ENCODE peak calls at places on chromosomes 11 and 22, in nine cellular contexts. B is A549; Y is EL; H is activated CD4-positive, CD25-positive, alpha-beta regulatory T cell; E is stimulated activated CD4-positive, alpha-beta T cell treated with anti-CD3 and anti-CD28 coated beads, Interleukin-2, amount 100 ng/mL, for 48 hours; A is mesendoderm; X is psoas muscle; Q is transverse colon; Z is brain microvascular endothelial cell. R is an unnamed sample.

GRCh38 chr11:10778217-10778970 is 27.3 kb downstream of the CTR9 start:
- DNase-seq in E (no peak), A (no peak), Q (no peak), B (no peak), H (no peak), Z (peak; percentile 95), Y (peak; percentile 85), X (peak; percentile 76), R (no peak)

GRCh38 chr22:42371112-42371900 is 60.9 kb downstream of the NFAM1 start:
- DNase-seq in E (no peak), Y (no peak), Z (no peak), H (no peak), B (no peak), X (no peak), Q (no peak), A (no peak), R (no peak)

GRCh38 chr22:28112548-28113043 is 193.5 kb upstream of the PITPNB start:
- DNase-seq in Y (peak; percentile 38), Q (no peak), A (peak; percentile 89), B (no peak), Z (peak; percentile 45), E (no peak), H (no peak), X (peak; percentile 59), R (peak; percentile 10)

GRCh38 chr11:4087551-4087950 is 7.0 kb upstream of the RRM1 start:
- DNase-seq in Y (peak; percentile 49), E (no peak), A (peak; percentile 64), H (no peak), B (peak; percentile 11), Q (no peak), X (no peak), Z (no peak), R (no peak)

GRCh38 chr11:107769189-107769588 is 57.3 kb upstream of the SLN start:
- DNase-seq in Q (no peak), X (no peak), Y (peak; percentile 47), Z (peak; percentile 81), H (no peak), A (no peak), B (no peak), E (no peak), R (no peak)

GRCh38 chr11:3642071-3642951 is 519 bp upstream of the ART5 start:
- DNase-seq in Y (peak; percentile 88), X (peak; percentile 86), H (peak; percentile 14), E (peak; percentile 64), Z (peak; percentile 70), Q (peak; percentile 74), A (peak; percentile 97), B (peak; percentile 77), R (peak; percentile 83)

GRCh38 chr22:27875951-27876350 is 43.1 kb downstream of the PITPNB start:
- DNase-seq in X (no peak), E (no peak), A (no peak), B (no peak), H (no peak), Z (no peak), Y (no peak), Q (no peak), R (no peak)

GRCh38 chr11:93000511-93001476 is 31.3 kb downstream of the MTNR1B start:
- DNase-seq in H (no peak), A (no peak), Z (peak; percentile 63), E (no peak), X (no peak), B (peak; percentile 48), Q (no peak), Y (peak; percentile 91), R (peak; percentile 30)

GRCh38 chr11:61531033-61531432 is 22.5 kb downstream of the LRRC10B start:
- DNase-seq in Y (no peak), A (no peak), Z (no peak), B (no peak), Q (no peak), X (no peak), E (no peak), H (no peak), R (peak; percentile 85)

GRCh38 chr11:802693-803466 is 2.2 kb downstream of the PIDD1 start:
- DNase-seq in X (no peak), Y (no peak), Z (no peak), A (no peak), H (no peak), Q (no peak), E (no peak), B (no peak), R (peak; percentile 79)

GRCh38 chr11:88115828-88116410 is 59.3 kb downstream of the RAB38 start:
- DNase-seq in B (no peak), X (no peak), Z (no peak), Q (no peak), H (no peak), E (no peak), Y (no peak), A (peak; percentile 14), R (no peak)

GRCh38 chr22:47277001-47277400 is 514.6 kb downstream of the TBC1D22A start:
- DNase-seq in E (no peak), B (no peak), Q (no peak), H (no peak), X (no peak), A (no peak), Z (no peak), Y (no peak), R (no peak)

GRCh38 chr11:3026803-3027202 is 30.4 kb downstream of the CARS1 start:
- DNase-seq in B (no peak), X (no peak), Z (no peak), Y (no peak), H (no peak), E (no peak), A (no peak), Q (no peak), R (no peak)